ENCODE peak calls at places on chromosomes 16 and 17, in five cellular contexts. H is fibroblast of lung, W is IMR-90, Z is foreskin fibroblast, E is colonic mucosa. R is an unnamed sample.

GRCh38 chr16:68640972-68641371 is 4.1 kb upstream of the CDH3 start:
- DNase-seq in H (no peak), E (no peak), Z (peak), W (no peak), R (no peak)

GRCh38 chr16:75483222-75483621 is 12.0 kb downstream of the CHST6 start:
- DNase-seq in E (no peak), W (peak), Z (no peak), H (no peak), R (no peak)

GRCh38 chr17:18974407-18975149 is 22.6 kb downstream of the SLC5A10 start:
- DNase-seq in W (peak), Z (peak), E (no peak), H (no peak), R (no peak)

GRCh38 chr16:48235556-48236136 is 8.5 kb upstream of the LONP2 start:
- DNase-seq in W (peak), Z (peak), E (peak), H (peak), R (no peak)

GRCh38 chr17:62627904-62628603 is 584 bp downstream of the MRC2 start:
- DNase-seq in Z (peak), W (peak), E (peak), H (peak), R (no peak)

GRCh38 chr16:48637039-48637438 is 27.1 kb upstream of the N4BP1 start:
- DNase-seq in H (no peak), Z (no peak), W (no peak), E (no peak), R (no peak)

GRCh38 chr16:22181843-22182242 is 19.5 kb downstream of the SDR42E2 start:
- DNase-seq in W (no peak), E (no peak), Z (no peak), H (no peak), R (no peak)

GRCh38 chr17:11305524-11305923 is 64.5 kb downstream of the SHISA6 start:
- DNase-seq in W (no peak), E (no peak), Z (no peak), H (no peak), R (no peak)

GRCh38 chr17:62666801-62667591 is 39.5 kb downstream of the MRC2 start:
- DNase-seq in W (no peak), Z (no peak), H (no peak), E (no peak), R (peak)

GRCh38 chr16:73771196-73771595 is 525.4 kb upstream of the PSMD7 start:
- DNase-seq in W (no peak), H (peak), E (no peak), Z (no peak), R (no peak)

GRCh38 chr17:32523017-32523680 is 36.4 kb downstream of the CDK5R1 start:
- DNase-seq in H (no peak), W (no peak), E (no peak), Z (no peak), R (no peak)

GRCh38 chr17:82909322-82909904 is 69.6 kb upstream of the ZNF750 start:
- DNase-seq in Z (peak), W (no peak), E (no peak), H (no peak), R (no peak)

GRCh38 chr17:2170023-2170422 is 115.1 kb downstream of the HIC1 start:
- DNase-seq in E (no peak), W (no peak), Z (no peak), H (no peak), R (no peak)

GRCh38 chr16:31186930-31187807 is 7.2 kb downstream of the FUS start:
- DNase-seq in Z (no peak), W (no peak), H (no peak), E (no peak), R (no peak)

GRCh38 chr16:65895906-65896305 is 470.6 kb upstream of the CDH5 start:
- DNase-seq in Z (no peak), W (no peak), E (no peak), H (no peak), R (no peak)

GRCh38 chr17:7634384-7634783 is 4.4 kb downstream of the SHBG start:
- DNase-seq in E (peak), W (peak), H (peak), Z (peak), R (no peak)

GRCh38 chr17:57899822-57900221 is 50.0 kb upstream of the MRPS23 start:
- DNase-seq in H (no peak), E (peak), W (no peak), Z (peak), R (no peak)

GRCh38 chr17:2954898-2955445 is 108.4 kb downstream of the OR1D5 start:
- DNase-seq in Z (peak), E (no peak), W (peak), H (peak), R (no peak)

GRCh38 chr17:49327835-49328784 is 33.9 kb downstream of the ZNF652 start:
- DNase-seq in E (no peak), H (no peak), Z (peak), W (peak), R (no peak)

GRCh38 chr16:85327731-85328664 is 215.7 kb upstream of the CIBAR2 start:
- DNase-seq in Z (peak), E (no peak), W (no peak), H (no peak), R (no peak)

GRCh38 chr16:57042157-57043111 is 49.9 kb upstream of the CPNE2 start:
- DNase-seq in W (peak), E (no peak), H (no peak), Z (no peak), R (no peak)

GRCh38 chr17:32518856-32519768 is 32.3 kb downstream of the CDK5R1 start:
- DNase-seq in Z (peak), E (peak), H (peak), W (no peak), R (peak)

GRCh38 chr17:1082579-1082978 is 85.7 kb downstream of the TIMM22 start:
- DNase-seq in W (peak), H (peak), Z (peak), E (no peak), R (no peak)

GRCh38 chr16:14125708-14126107 is 54.6 kb downstream of the MRTFB start:
- DNase-seq in W (no peak), H (no peak), Z (no peak), E (no peak), R (no peak)

GRCh38 chr17:2034157-2034556 is 4.2 kb downstream of the DPH1 start:
- DNase-seq in Z (peak), H (peak), E (no peak), W (no peak), R (no peak)

DNA sequence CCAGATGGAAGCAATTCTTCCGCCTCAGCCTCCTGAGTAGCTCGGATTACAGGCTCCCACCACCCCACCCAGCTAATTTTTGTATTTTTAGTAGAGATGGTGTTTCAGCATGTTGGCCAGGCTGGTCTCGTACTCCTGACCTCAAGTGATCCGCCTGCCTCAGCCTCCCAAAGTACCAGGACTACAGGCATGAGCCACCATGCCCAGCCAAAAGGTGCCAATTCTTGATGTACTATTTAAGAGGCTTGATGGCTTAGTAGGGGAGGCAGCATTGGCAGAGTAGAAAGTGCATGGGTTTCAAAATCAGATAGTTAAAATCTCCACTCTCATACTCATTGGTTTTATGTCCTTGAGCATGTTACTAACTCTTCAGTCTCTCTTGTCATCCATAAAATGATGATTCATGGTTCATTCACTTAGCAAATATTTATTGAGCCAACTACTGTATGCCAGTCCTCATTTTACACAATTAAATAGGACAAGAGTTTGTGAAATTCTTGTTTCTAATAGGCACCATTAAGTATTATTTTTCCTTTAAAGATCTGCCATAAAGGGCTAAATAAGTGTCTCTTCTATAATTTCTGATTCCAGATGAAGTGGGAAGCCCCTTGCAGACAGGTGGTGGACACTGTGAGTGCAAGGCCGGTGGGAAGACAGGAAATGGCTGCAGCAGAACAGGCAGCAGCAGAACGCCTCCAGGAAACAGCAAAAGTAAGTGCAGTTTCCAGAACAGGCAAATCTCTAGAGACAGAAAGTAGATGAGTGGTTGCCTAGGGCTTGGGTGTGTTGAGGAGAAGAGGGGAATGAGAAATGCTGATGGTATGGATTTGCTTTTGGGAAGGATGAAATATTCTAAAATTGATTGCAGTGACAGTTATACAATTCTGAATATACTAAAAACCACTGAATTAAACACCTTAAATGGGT is 8.2 kb upstream of the RPL27 start:
- DNase-seq in W (peak), Z (peak), H (no peak), E (no peak), R (no peak)
- H3K4me3 ChIP-seq in W (no peak), Z (no peak), H (no peak), E (no peak), R (no peak)

DNA sequence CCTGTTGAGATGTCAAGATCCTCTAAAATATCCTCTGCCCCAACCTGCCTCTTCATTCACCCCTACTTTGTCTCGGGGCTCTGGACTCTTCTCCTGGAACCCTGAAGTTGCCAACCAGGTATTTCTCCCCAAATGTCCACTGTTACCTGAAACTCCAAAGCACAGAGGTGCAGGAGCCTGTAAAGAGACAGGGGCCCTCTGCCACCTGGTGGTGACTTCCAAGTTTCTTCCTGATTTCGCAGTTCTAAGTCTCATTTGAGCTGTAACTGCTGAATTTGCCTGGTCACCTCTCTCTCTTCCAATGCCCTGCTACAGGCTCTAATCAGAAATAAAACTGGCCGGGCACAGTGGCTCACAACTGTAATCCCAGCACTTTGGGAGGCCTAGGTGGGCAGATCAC is 77.1 kb upstream of the RCVRN start:
- DNase-seq in W (no peak), E (no peak), Z (no peak), H (no peak), R (no peak)
- TF ChIP-seq CTCF in W (peak), E (peak), Z (no peak), H (peak), R (peak)

GRCh38 chr17:59619313-59620063 is at the start of gene CLTC:
- DNase-seq in W (peak), H (peak), E (peak), Z (peak), R (peak)

GRCh38 chr17:59620518-59621259 is 994 bp downstream of the CLTC start:
- DNase-seq in H (no peak), E (peak), W (no peak), Z (peak), R (no peak)

GRCh38 chr17:59620064-59620359 is 317 bp downstream of the CLTC start:
- DNase-seq in W (no peak), Z (no peak), E (no peak), H (no peak), R (peak)

GRCh38 chr17:59623151-59623550 is 3.5 kb downstream of the CLTC start:
- DNase-seq in Z (no peak), H (no peak), E (no peak), W (no peak), R (no peak)

DNA sequence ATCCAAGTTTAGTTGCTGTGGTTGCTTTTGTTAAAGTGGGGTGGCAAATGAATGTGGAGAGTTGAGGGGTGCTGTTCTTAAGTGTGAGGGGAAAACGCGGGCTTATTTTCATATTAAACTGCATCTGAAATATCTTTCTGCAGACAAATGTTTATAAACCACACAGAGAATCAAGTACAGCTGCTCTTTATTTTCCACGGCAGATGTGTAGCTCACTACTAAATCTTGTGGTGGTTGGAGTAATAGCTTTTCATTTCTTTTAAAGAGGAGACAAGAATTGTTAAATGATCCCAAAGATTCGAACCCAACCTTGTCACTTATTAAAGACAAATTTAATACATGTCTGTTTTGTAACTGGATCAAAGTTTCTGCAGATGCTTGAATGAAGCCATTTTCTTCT is 2.1 kb downstream of the CLTC start:
- DNase-seq in W (no peak), Z (no peak), H (no peak), E (no peak), R (no peak)
- H3K4me3 ChIP-seq in W (peak), Z (peak), H (peak), E (peak), R (peak)

GRCh38 chr17:43543300-43543699 is 2.8 kb downstream of the ETV4 start:
- DNase-seq in H (no peak), E (no peak), Z (peak), W (peak), R (no peak)

GRCh38 chr17:43542854-43543253 is 3.3 kb downstream of the ETV4 start:
- DNase-seq in H (no peak), W (no peak), Z (no peak), E (no peak), R (no peak)

GRCh38 chr17:43546317-43547188 is at the start of gene ETV4:
- DNase-seq in W (peak), E (peak), H (peak), Z (peak), R (peak)

GRCh38 chr17:43545383-43545632 is 832 bp downstream of the ETV4 start:
- DNase-seq in Z (no peak), H (no peak), E (no peak), W (peak), R (no peak)

DNA sequence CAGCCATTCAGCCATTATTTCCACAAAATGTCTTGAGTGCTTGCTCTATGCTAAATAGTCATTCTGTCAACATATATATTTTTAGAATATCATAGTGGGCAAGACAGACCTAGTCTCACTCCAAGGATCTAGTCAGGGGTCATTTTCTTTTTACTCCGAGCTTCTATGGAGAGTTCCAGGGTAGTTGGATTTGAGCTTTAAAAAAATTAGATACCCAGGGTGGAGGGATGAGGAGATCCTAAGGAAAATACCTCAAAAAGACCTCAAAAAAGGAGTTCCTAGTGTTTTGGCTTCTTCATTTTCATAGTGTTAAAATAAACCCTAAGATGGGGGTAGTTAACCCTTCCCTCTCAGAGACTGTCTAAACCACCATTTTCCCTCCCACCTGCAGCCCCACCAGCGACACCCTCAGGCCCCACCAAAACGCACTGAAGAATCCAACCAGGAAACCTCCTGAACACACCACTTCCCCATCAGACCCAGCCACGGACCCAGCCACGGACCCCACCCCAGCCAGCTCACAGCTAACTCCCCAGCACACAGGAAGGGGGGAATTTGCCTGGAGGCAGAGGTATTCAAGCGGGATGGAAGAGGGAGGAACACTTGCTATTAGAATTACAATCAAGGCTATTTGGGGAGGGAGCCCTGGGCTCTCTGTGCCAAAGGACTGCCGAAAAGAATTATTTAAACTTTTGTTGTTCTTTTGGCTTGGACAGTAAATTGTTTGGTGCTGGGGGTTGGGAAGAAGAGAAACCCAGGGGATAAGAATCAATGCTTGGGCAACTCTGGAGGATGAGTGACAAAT is 2.2 kb downstream of the ETV4 start:
- DNase-seq in W (no peak), H (no peak), E (no peak), Z (no peak), R (no peak)
- TF ChIP-seq CTCF in W (no peak), H (no peak), E (no peak), Z (no peak), R (peak)